ENCODE peak calls at places on chromosomes 2 and 18, in eight cellular contexts. E is AG09309; T is dorsolateral prefrontal cortex; I is thoracic aorta; Q is Peyer's patch; W is CD8-positive, alpha-beta T cell; X is fibroblast of mammary gland; L is fibroblast of lung. B is an unnamed sample.

GRCh38 chr2:177667626-177668025 is 275.1 kb downstream of the AGPS start:
- DNase-seq in W (no peak), I (no peak), E (no peak), Q (no peak), L (peak; percentile 5), T (no peak), X (peak; percentile 41), B (no peak)

GRCh38 chr2:65199891-65200290 is 27.7 kb upstream of the ACTR2 start:
- DNase-seq in E (peak; percentile 4), X (peak; percentile 32), L (peak; percentile 71), T (no peak), I (no peak), W (no peak), Q (no peak), B (no peak)

GRCh38 chr2:62568983-62569837 is 63.2 kb upstream of the TMEM17 start:
- DNase-seq in W (no peak), Q (no peak), T (no peak), L (peak; percentile 32), X (no peak), I (no peak), E (no peak), B (no peak)

GRCh38 chr2:223314831-223315230 is 262.8 kb downstream of the KCNE4 start:
- DNase-seq in X (peak; percentile 15), I (no peak), L (peak; percentile 64), E (no peak), W (no peak), T (no peak), Q (no peak), B (no peak)

GRCh38 chr2:48398285-48399135 is 131.4 kb upstream of the STON1 start:
- DNase-seq in W (no peak), T (no peak), E (no peak), X (no peak), L (peak; percentile 66), I (no peak), Q (no peak), B (no peak)

GRCh38 chr2:168694876-168695275 is 107.6 kb upstream of the NOSTRIN start:
- DNase-seq in T (no peak), Q (no peak), X (no peak), E (no peak), L (no peak), I (no peak), W (no peak), B (no peak)

GRCh38 chr2:180077295-180077906 is 70.3 kb upstream of the CWC22 start:
- DNase-seq in I (no peak), Q (no peak), L (peak; percentile 25), T (no peak), X (peak; percentile 43), E (no peak), W (no peak), B (no peak)

GRCh38 chr2:19861771-19862170 is 40.0 kb downstream of the TTC32 start:
- DNase-seq in X (peak; percentile 62), I (peak; percentile 33), E (no peak), W (no peak), T (no peak), Q (no peak), L (peak; percentile 27), B (no peak)

GRCh38 chr2:174343638-174344455 is 9.1 kb downstream of the SP9 start:
- DNase-seq in W (no peak), I (no peak), T (no peak), E (no peak), L (no peak), X (no peak), Q (no peak), B (no peak)

GRCh38 chr2:43944915-43945314 is 50.9 kb downstream of the LRPPRC start:
- DNase-seq in W (no peak), I (no peak), T (no peak), Q (no peak), L (no peak), X (no peak), E (no peak), B (no peak)

GRCh38 chr2:38747819-38748218 is 3.3 kb downstream of the SRSF7 start:
- DNase-seq in L (no peak), E (no peak), I (no peak), W (no peak), X (no peak), T (no peak), Q (no peak), B (no peak)

GRCh38 chr2:32357545-32358482 is 991 bp downstream of the BIRC6 start:
- DNase-seq in X (peak; percentile 25), I (peak; percentile 6), E (no peak), W (peak; percentile 17), Q (peak; percentile 74), T (no peak), L (peak; percentile 43), B (no peak)

GRCh38 chr18:68848242-68848641 is 50.4 kb downstream of the CCDC102B start:
- DNase-seq in X (no peak), I (no peak), T (no peak), Q (no peak), W (no peak), E (no peak), L (no peak), B (no peak)

GRCh38 chr2:219204425-219205164 is 2.0 kb upstream of the ZFAND2B start:
- DNase-seq in I (no peak), Q (no peak), T (no peak), E (no peak), W (no peak), X (no peak), L (no peak), B (no peak)

GRCh38 chr2:156589381-156590079 is 153.4 kb downstream of the GPD2 start:
- DNase-seq in I (no peak), X (peak; percentile 69), E (peak; percentile 21), L (peak; percentile 39), Q (no peak), T (no peak), W (no peak), B (no peak)

GRCh38 chr2:45944075-45944474 is 292.6 kb downstream of the PRKCE start:
- DNase-seq in E (no peak), Q (no peak), T (no peak), L (peak; percentile 85), W (no peak), I (no peak), X (peak; percentile 56), B (no peak)

GRCh38 chr2:14761118-14761517 is 128.6 kb downstream of the LRATD1 start:
- DNase-seq in T (no peak), X (no peak), Q (no peak), I (no peak), E (no peak), W (no peak), L (no peak), B (no peak)

GRCh38 chr2:176471949-176472348 is 202.7 kb downstream of the MTX2 start:
- DNase-seq in T (no peak), L (no peak), X (no peak), Q (no peak), E (no peak), I (no peak), W (no peak), B (no peak)

GRCh38 chr18:59455728-59456276 is 96.7 kb upstream of the LMAN1 start:
- DNase-seq in T (no peak), W (no peak), L (no peak), Q (no peak), X (no peak), I (no peak), E (no peak), B (no peak)

GRCh38 chr2:60213865-60214657 is 339.4 kb downstream of the BCL11A start:
- DNase-seq in W (no peak), L (no peak), I (no peak), E (no peak), Q (peak; percentile 58), X (no peak), T (no peak), B (no peak)

GRCh38 chr2:30265441-30266015 is 34.2 kb downstream of the LBH start:
- DNase-seq in I (no peak), Q (no peak), E (no peak), L (peak; percentile 66), W (no peak), T (no peak), X (peak; percentile 56), B (no peak)

GRCh38 chr18:75210274-75211001 is at the start of gene TSHZ1:
- DNase-seq in E (peak; percentile 79), X (peak; percentile 91), W (peak; percentile 43), I (no peak), Q (no peak), L (peak; percentile 86), T (no peak), B (peak; percentile 44)

GRCh38 chr2:232276084-232276738 is 102.3 kb upstream of the ALPP start:
- DNase-seq in E (no peak), Q (no peak), X (no peak), L (no peak), W (no peak), T (no peak), I (no peak), B (no peak)
- H3K4me3 ChIP-seq in E (no peak overlapping the region), Q (no peak overlapping the region), X (no peak overlapping the region), L (no peak overlapping the region), W (no peak overlapping the region), T (no peak overlapping the region), I (no peak overlapping the region), B (no peak overlapping the region)

GRCh38 chr2:98923244-98923940 is 12.6 kb downstream of the CRACDL start:
- DNase-seq in X (no peak), T (no peak), Q (no peak), I (no peak), E (no peak), L (no peak), W (no peak), B (no peak)
- TF ChIP-seq CTCF in X (peak; percentile 38), T (no peak), Q (peak; percentile 36), I (no peak), E (no peak), L (no peak), W (no peak), B (no peak)

DNA sequence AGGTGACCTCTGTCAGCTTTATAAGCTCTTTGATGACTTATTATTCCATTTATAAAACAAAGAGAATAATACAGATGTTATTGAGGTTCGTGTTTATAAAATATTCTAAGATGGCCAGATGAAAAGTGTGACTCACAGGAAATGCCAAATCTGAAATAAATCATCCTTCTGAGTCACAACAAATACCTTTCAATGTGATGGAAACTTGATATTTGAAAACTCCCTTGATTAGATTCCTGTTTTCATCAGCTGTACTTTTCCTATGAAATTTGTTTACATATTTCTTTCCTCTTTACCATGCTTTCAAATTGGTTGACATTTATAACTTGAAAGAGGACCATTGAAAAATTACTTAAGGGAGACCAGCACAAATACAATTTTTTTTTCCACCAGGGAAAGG is 30.6 kb upstream of the PPP1R1C start:
- DNase-seq in I (no peak), X (peak; percentile 74), L (peak; percentile 77), Q (no peak), E (peak; percentile 16), W (no peak), T (no peak), B (no peak)
- H3K4me3 ChIP-seq in I (no peak overlapping the region), X (no peak overlapping the region), L (no peak overlapping the region), Q (no peak overlapping the region), E (no peak overlapping the region), W (no peak overlapping the region), T (no peak overlapping the region), B (no peak overlapping the region)

DNA sequence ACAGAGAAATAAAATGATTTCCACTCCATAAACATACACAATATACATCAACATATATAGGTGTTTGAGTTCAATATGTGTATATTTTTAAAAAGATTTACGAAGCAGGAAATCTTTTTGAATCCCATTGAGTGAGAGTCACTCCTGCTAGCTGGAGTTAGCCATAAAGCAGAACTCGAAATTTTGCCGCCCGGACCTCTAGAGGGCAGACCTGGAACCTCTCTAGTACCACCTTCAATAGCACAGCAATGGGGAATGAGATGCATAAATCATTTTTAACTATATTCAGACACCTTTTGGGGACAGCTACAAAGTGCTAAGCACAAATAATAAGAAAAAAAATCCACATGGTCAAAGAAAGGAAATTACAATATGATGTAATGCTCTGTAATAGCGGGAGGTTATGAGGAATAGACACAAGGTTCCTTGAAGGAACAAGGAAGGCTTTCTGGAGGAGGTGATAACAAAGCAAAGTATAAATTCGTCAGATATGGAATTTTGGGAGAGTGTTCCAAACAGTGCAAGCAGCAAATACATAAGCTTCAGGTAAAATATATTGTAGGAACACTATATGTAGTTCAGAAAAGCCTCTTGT is 533.4 kb downstream of the ERBB4 start:
- DNase-seq in X (peak; percentile 39), E (no peak), L (peak; percentile 22), W (no peak), Q (no peak), I (no peak), T (peak; percentile 39), B (no peak)
- TF ChIP-seq CTCF in X (peak; percentile 63), E (peak; percentile 70), L (peak; percentile 57), W (no peak), Q (peak; percentile 15), I (peak; percentile 8), T (no peak), B (no peak)